ENCODE peak calls at places on chromosomes 5 and 9, in four cellular contexts. L, N, C and U are unnamed samples.

GRCh38 chr5:123943136-123943535 is 431.2 kb downstream of the CSNK1G3 start:
- DNase-seq in N (no peak), C (no peak), L (no peak), U (no peak)

GRCh38 chr5:92956886-92957285 is 624.1 kb downstream of the NR2F1-AS1 start:
- DNase-seq in N (no peak), C (no peak), L (no peak), U (no peak)

GRCh38 chr5:110510146-110510545 is 216.3 kb downstream of the TMEM232 start:
- DNase-seq in C (no peak), L (no peak), N (no peak), U (no peak)

GRCh38 chr9:13205824-13206223 is 73.7 kb downstream of the MPDZ start:
- DNase-seq in C (no peak), L (no peak), N (no peak), U (no peak)

GRCh38 chr9:105608685-105609598 is 51.0 kb downstream of the FKTN start:
- DNase-seq in L (peak; percentile 50), C (no peak), N (peak; percentile 44), U (peak; percentile 52)

GRCh38 chr5:174724484-174725260 is at the start of gene MSX2:
- DNase-seq in N (peak; percentile 67), L (no peak), C (peak; percentile 82), U (peak; percentile 13)

GRCh38 chr5:52043543-52043942 is 660.3 kb downstream of the ISL1 start:
- DNase-seq in C (no peak), N (no peak), L (no peak), U (no peak)

GRCh38 chr9:38380230-38380871 is 12.2 kb upstream of the ALDH1B1 start:
- DNase-seq in C (no peak), L (peak; percentile 32), N (no peak), U (no peak)

GRCh38 chr5:140630296-140630695 is 2.7 kb downstream of the CD14 start:
- DNase-seq in N (no peak), L (no peak), C (no peak), U (no peak)

GRCh38 chr5:6291961-6292360 is 86.4 kb downstream of the MED10 start:
- DNase-seq in N (no peak), C (no peak), L (peak; percentile 38), U (peak; percentile 49)

GRCh38 chr5:132049093-132049492 is 11.4 kb upstream of the IL3 start:
- DNase-seq in N (no peak), C (no peak), L (no peak), U (no peak)

GRCh38 chr9:100838857-100839256 is 189.7 kb upstream of the PLPPR1 start:
- DNase-seq in C (no peak), L (no peak), N (no peak), U (no peak)

GRCh38 chr9:95874303-95874988 is 1.0 kb upstream of the ERCC6L2 start:
- DNase-seq in L (peak; percentile 6), C (no peak), N (no peak), U (no peak)

GRCh38 chr9:130532426-130532825 is 47.0 kb upstream of the FUBP3 start:
- DNase-seq in N (no peak), C (no peak), L (no peak), U (no peak)

GRCh38 chr5:159935946-159936345 is 19.7 kb downstream of the ADRA1B start:
- DNase-seq in N (no peak), L (no peak), C (no peak), U (no peak)

GRCh38 chr5:52674815-52675545 is 112.7 kb upstream of the ITGA1 start:
- DNase-seq in C (no peak), L (no peak), N (no peak), U (no peak)

GRCh38 chr5:157748740-157749461 is 5.4 kb downstream of the LSM11 start:
- DNase-seq in N (peak; percentile 25), L (no peak), C (no peak), U (no peak)

GRCh38 chr9:69252436-69252835 is 72.6 kb upstream of the ENTREP1 start:
- DNase-seq in L (no peak), C (no peak), N (no peak), U (peak; percentile 47)

GRCh38 chr9:126587187-126588185 is 26.2 kb upstream of the LMX1B start:
- DNase-seq in C (no peak), N (no peak), L (peak; percentile 68), U (peak; percentile 94)

GRCh38 chr5:45113726-45114125 is 305.0 kb downstream of the MRPS30 start:
- DNase-seq in N (no peak), L (no peak), C (no peak), U (no peak)

GRCh38 chr5:40681351-40682311 is 1.9 kb downstream of the PTGER4 start:
- DNase-seq in N (no peak), L (no peak), C (peak; percentile 71), U (peak; percentile 60)
- TF ChIP-seq JUN in N (no peak), L (no peak), C (no peak), U (no peak)

GRCh38 chr9:16450578-16450977 is 419.9 kb downstream of the BNC2 start:
- DNase-seq in N (no peak), L (no peak), C (no peak), U (no peak)
- TF ChIP-seq EZH2 in N (no peak), L (no peak), C (no peak), U (no peak)

GRCh38 chr9:35114921-35115341 is 731 bp downstream of the ATOSB start:
- DNase-seq in L (no peak), C (peak; percentile 54), N (no peak), U (peak; percentile 47)

GRCh38 chr9:35116539-35116897 is 856 bp upstream of the ATOSB start:
- DNase-seq in N (no peak), C (no peak), L (no peak), U (no peak)

GRCh38 chr9:35114113-35114847 is 1.4 kb downstream of the ATOSB start:
- DNase-seq in C (peak; percentile 80), L (peak; percentile 31), N (peak; percentile 51), U (peak; percentile 87)

GRCh38 chr9:35115680-35116538 is at the start of gene ATOSB:
- DNase-seq in C (peak; percentile 99), N (peak; percentile 84), L (peak; percentile 90), U (peak; percentile 99)

GRCh38 chr9:35116898-35117551 is 1.4 kb upstream of the ATOSB start:
- DNase-seq in N (peak; percentile 72), C (peak; percentile 87), L (peak; percentile 86), U (peak; percentile 88)
- H3K4me3 ChIP-seq in N (peak overlapping the region; percentile 58), C (peak overlapping the region; percentile 60), L (peak overlapping the region; percentile 79), U (no peak overlapping the region)

GRCh38 chr9:98599566-98599965 is 109.2 kb downstream of the GABBR2 start:
- DNase-seq in L (no peak), N (no peak), C (no peak), U (no peak)

GRCh38 chr9:98596486-98596885 is 112.2 kb downstream of the GABBR2 start:
- DNase-seq in C (no peak), L (no peak), N (no peak), U (no peak)

GRCh38 chr9:98600631-98601030 is 108.1 kb downstream of the GABBR2 start:
- DNase-seq in N (no peak), C (no peak), L (no peak), U (no peak)

GRCh38 chr9:98597372-98597771 is 111.4 kb downstream of the GABBR2 start:
- DNase-seq in N (no peak), L (no peak), C (no peak), U (no peak)

DNA sequence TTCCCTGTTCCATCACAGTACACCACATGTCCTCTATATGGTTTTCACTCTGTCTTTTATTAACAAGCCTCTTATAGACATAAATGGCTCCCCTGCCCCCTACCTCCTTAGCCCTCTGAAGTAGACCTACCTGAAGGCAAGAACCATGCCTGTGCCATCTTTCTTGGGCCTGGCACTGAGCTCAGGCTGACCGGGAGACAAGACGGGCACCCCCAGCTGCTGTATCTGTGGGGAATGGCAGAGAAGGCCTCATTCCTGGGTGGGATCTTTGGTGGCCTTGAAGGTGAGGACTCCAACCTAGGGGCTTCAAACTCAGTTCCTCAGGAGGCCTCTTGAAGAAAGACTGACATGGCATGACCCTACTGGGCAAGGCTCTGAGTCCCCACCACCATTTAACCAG is 109.9 kb downstream of the GABBR2 start:
- DNase-seq in L (no peak), N (no peak), C (no peak), U (no peak)
- TF ChIP-seq JUN in L (no peak), N (no peak), C (no peak), U (no peak)

DNA sequence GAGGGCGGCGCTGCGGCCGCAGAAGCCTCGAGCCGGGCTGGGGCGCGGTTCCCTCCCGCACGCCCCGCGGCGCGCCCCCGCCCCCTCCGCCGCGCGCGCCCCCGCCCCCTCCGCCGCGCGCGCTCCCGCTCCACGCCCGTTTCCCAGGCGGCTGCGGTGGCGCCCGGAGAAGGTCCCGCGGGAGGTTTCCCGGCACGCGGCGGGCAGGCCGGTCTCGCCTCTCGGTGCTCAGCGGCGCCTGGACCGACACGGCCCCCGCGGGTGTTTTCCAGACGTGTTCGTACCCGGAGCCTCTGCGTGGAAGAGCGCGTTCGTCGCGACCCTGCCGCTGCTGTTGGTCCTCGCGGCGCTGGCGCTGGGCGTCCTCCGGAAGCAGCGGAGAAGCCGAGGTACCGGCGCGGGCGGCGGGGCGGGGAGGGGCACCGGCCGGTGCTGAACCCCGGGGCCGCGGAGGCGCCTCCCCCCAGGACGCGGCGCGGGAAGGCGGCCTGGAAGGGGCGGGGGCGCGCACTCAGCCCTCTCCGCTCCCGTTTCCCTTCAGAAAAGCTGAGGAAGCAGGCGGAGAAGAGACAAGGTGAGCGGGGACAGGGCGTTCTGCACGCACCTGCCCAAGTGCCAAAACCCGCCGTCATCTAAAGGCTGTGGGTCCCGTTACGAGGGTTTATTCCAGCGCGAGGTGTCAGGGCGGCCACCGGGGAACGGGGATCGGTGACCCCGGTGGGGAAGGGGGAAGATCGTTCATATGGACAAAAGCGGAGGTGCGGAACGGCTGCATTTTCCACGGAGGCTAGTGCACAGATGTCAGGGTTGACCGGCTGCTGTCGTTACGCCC is 13.1 kb downstream of the BTNL9 start:
- DNase-seq in N (peak; percentile 94), L (no peak), C (peak; percentile 70), U (no peak)
- TF ChIP-seq EZH2 in N (no peak), L (no peak), C (no peak), U (peak; percentile 88)

GRCh38 chr5:161545701-161546462 is 643 bp downstream of the GABRB2 start:
- DNase-seq in L (no peak), N (no peak), C (no peak), U (no peak)
- H3K4me3 ChIP-seq in L (no peak overlapping the region), N (no peak overlapping the region), C (peak overlapping the region; percentile 55), U (no peak overlapping the region)

DNA sequence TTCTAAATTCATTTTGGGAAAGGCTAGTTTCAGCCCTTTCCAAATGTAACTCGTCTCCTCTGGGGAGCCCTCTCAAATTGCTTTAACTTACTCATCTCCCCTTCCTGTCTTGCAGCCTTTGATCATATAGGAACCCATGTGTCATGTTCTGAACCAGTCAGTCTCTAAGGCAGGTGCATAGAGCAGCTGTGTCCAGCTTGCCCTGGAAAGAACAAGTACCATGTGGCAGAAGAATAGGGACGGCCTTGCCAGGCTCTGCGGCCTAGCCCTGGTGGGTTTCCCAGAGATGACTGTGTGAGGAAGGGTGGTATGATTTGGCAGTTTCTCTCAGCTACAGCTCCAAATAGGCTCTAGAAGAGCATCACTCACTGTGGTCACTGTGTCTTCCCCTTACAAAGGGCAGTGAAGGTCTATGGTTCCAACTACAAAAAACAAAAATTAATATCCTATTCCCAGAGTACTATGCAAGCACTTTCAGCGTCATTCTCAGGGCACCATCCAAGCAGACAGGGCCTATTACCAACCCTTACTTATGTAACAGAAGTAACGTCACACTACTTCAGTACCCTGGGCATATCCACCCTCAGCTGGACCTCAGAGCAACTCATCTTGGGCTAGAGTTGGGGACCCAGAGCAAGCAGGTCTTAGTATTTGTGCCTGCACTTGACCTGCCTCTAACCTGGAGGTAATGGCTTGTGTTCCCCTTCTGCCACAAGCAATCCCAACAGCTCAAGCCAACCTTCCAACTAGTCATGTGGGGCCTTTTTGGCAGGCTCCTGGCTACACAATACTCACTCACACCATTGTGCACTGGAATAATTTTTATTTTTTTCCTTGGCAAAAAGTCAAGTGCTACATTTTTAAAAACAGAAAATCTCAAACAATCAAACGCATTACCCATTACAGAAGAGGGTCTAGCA is 37.2 kb upstream of the UBAP2 start:
- DNase-seq in L (no peak), N (no peak), C (no peak), U (no peak)
- TF ChIP-seq JUN in L (no peak), N (no peak), C (no peak), U (no peak)